ENCODE peak calls at places on chromosomes 4 and X, in six cellular contexts. K is thyroid gland, C is RWPE1, P is A549, J is breast epithelium, V is right lobe of liver. A is an unnamed sample.
A peak's percentile ranks its signal among the peaks of the same experiment; 100 is the strongest.

GRCh38 chr4:112516401-112517066 is 554 bp upstream of the NEUROG2 start:
- DNase-seq in P (no peak), J (no peak), K (no peak), C (no peak), V (no peak), A (no peak)

GRCh38 chr4:508675-509373 is 9.8 kb downstream of the PIGG start:
- DNase-seq in C (no peak), V (no peak), K (no peak), J (no peak), P (no peak), A (no peak)

GRCh38 chrX:118199997-118200396 is 83.4 kb upstream of the KLHL13 start:
- DNase-seq in C (no peak), J (no peak), K (no peak), P (no peak), V (no peak), A (no peak)

GRCh38 chr4:186725422-186726149 is 1.9 kb upstream of the FAT1 start:
- DNase-seq in V (peak; percentile 82), C (peak; percentile 74), P (peak; percentile 86), K (peak; percentile 72), J (peak; percentile 70), A (peak; percentile 70)

GRCh38 chrX:67523932-67524331 is 19.9 kb upstream of the AR start:
- DNase-seq in K (no peak), P (no peak), V (no peak), C (no peak), J (no peak), A (no peak)

GRCh38 chr4:92368648-92369047 is 64.9 kb downstream of the GRID2 start:
- DNase-seq in C (no peak), J (no peak), K (no peak), V (no peak), P (no peak), A (no peak)

GRCh38 chr4:17468638-17469221 is 43.2 kb downstream of the QDPR start:
- DNase-seq in V (no peak), P (peak; percentile 23), K (peak; percentile 24), J (no peak), C (no peak), A (no peak)

GRCh38 chr4:90328558-90328957 is 201.4 kb downstream of the CCSER1 start:
- DNase-seq in P (no peak), J (no peak), K (peak; percentile 74), C (no peak), V (no peak), A (no peak)

GRCh38 chrX:77444075-77444474 is 3.1 kb upstream of the FGF16 start:
- DNase-seq in V (no peak), P (no peak), J (no peak), K (no peak), C (no peak), A (no peak)

GRCh38 chrX:152600853-152601635 is 36.7 kb upstream of the GABRQ start:
- DNase-seq in V (no peak), C (no peak), K (peak; percentile 7), J (no peak), P (no peak), A (no peak)

GRCh38 chr4:124189545-124189944 is 523.0 kb downstream of the ANKRD50 start:
- DNase-seq in J (no peak), P (no peak), C (no peak), K (no peak), V (no peak), A (no peak)

GRCh38 chr4:151432654-151433053 is 23.7 kb downstream of the FHIP1A start:
- DNase-seq in K (no peak), C (no peak), V (no peak), P (no peak), J (no peak), A (no peak)

GRCh38 chr4:54233697-54234496 is 4.8 kb downstream of the PDGFRA start:
- DNase-seq in C (peak; percentile 74), V (peak; percentile 80), J (peak; percentile 56), K (peak; percentile 74), P (peak; percentile 72), A (peak; percentile 73)

GRCh38 chr4:165580379-165580905 is 201.6 kb downstream of the CPE start:
- DNase-seq in J (no peak), K (no peak), P (peak; percentile 69), C (peak; percentile 86), V (no peak), A (no peak)

GRCh38 chrX:71060127-71060526 is 8.0 kb downstream of the SNX12 start:
- DNase-seq in V (no peak), P (no peak), C (no peak), K (no peak), J (no peak), A (no peak)

GRCh38 chr4:39256436-39256835 is 74.1 kb downstream of the WDR19 start:
- DNase-seq in K (no peak), J (no peak), P (no peak), V (no peak), C (no peak), A (no peak)

GRCh38 chr4:67106846-67107467 is 438.3 kb downstream of the CENPC start:
- DNase-seq in V (no peak), P (peak; percentile 1), K (no peak), C (no peak), J (no peak), A (no peak)

GRCh38 chrX:129559800-129560199 is 19.7 kb downstream of the OCRL start:
- DNase-seq in K (no peak), C (no peak), P (no peak), J (no peak), V (no peak), A (no peak)

GRCh38 chrX:16977771-16978170 is 31.3 kb downstream of the REPS2 start:
- DNase-seq in J (no peak), P (no peak), C (no peak), K (no peak), V (no peak), A (no peak)

GRCh38 chrX:100625985-100626491 is 10.6 kb downstream of the TSPAN6 start:
- DNase-seq in P (no peak), C (no peak), K (no peak), J (no peak), V (no peak), A (no peak)

GRCh38 chr4:77052352-77052751 is 23.4 kb downstream of the CCNI start:
- DNase-seq in J (no peak), C (peak; percentile 15), P (peak; percentile 38), K (peak; percentile 19), V (peak; percentile 54), A (no peak)

GRCh38 chr4:62970846-62971245 is 1438.4 kb downstream of the TECRL start:
- DNase-seq in K (no peak), P (no peak), V (no peak), J (no peak), C (no peak), A (no peak)

GRCh38 chr4:87120411-87121162 is 99.8 kb downstream of the KLHL8 start:
- DNase-seq in K (peak; percentile 77), V (peak; percentile 80), J (peak; percentile 85), C (peak; percentile 71), P (no peak), A (peak; percentile 67)

GRCh38 chr4:177266492-177266891 is 43.2 kb upstream of the NEIL3 start:
- DNase-seq in P (no peak), K (no peak), C (no peak), J (no peak), V (no peak), A (no peak)

GRCh38 chr4:144449623-144450022 is 196.3 kb upstream of the HHIP start:
- DNase-seq in J (no peak), C (peak; percentile 28), V (no peak), K (no peak), P (no peak), A (no peak)

GRCh38 chrX:96683997-96684338 is 674 bp upstream of the DIAPH2 start:
- DNase-seq in J (no peak), K (peak; percentile 1), C (no peak), V (no peak), P (no peak), A (no peak)

GRCh38 chrX:133709486-133709885 is 275.9 kb downstream of the GPC3 start:
- DNase-seq in K (no peak), V (no peak), P (no peak), J (no peak), C (no peak), A (no peak)
- H3K27ac ChIP-seq in K (no peak overlapping the region), V (no peak overlapping the region), P (no peak overlapping the region), J (no peak overlapping the region), C (no peak overlapping the region), A (no peak overlapping the region)

GRCh38 chrX:51459125-51459524 is 37.3 kb downstream of the NUDT11 start:
- DNase-seq in K (no peak), P (peak; percentile 48), J (no peak), V (no peak), C (no peak), A (no peak)
- TF ChIP-seq CTCF in K (no peak), P (peak; percentile 40), J (no peak), V (peak; percentile 40), C (peak; percentile 23), A (peak; percentile 25)

DNA sequence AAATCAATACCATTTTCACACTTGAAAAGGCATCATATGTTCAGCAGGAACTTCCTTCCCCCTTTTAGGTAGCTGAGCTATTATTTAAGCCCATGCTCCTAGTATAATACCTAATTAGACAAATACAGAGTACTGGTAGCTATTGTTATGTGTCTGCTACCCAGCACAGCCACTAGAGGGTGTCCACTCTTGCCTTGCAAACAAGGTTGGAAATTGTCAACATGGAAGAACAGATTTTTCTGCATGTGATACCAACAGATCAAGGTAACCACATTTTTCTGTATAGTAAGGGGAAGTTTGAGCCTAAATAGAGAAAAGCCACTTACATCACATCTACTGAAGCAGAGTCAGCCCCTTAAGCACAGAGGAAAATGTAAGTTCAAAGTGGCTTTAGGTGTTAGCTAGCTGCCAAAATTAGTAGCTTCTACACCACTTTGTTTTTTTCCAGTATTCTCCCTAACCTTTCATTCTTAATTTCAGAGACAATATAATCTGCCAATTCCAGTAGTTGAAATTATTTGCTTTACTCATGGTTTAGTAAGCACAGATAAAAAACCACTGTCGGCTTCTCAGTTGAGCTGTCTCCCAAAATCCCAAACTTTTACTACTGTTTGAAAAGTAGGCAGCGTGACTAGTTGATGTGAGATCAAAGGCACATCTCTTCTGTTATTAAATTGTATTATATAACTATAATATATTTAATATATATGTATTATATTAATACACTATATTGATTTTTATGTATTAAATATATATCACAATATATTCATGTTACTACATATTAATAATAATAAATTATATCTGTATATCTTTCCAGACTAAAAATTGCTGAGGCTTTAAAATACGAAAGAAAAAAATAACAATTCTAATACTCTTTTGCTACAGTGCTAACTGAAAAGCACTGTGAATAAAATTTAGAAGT is 38.2 kb downstream of the EDNRA start:
- DNase-seq in K (peak; percentile 74), J (no peak), P (peak; percentile 67), V (peak; percentile 57), C (peak; percentile 55), A (peak; percentile 48)
- H3K27ac ChIP-seq in K (no peak overlapping the region), J (no peak overlapping the region), P (no peak overlapping the region), V (no peak overlapping the region), C (no peak overlapping the region), A (no peak overlapping the region)

DNA sequence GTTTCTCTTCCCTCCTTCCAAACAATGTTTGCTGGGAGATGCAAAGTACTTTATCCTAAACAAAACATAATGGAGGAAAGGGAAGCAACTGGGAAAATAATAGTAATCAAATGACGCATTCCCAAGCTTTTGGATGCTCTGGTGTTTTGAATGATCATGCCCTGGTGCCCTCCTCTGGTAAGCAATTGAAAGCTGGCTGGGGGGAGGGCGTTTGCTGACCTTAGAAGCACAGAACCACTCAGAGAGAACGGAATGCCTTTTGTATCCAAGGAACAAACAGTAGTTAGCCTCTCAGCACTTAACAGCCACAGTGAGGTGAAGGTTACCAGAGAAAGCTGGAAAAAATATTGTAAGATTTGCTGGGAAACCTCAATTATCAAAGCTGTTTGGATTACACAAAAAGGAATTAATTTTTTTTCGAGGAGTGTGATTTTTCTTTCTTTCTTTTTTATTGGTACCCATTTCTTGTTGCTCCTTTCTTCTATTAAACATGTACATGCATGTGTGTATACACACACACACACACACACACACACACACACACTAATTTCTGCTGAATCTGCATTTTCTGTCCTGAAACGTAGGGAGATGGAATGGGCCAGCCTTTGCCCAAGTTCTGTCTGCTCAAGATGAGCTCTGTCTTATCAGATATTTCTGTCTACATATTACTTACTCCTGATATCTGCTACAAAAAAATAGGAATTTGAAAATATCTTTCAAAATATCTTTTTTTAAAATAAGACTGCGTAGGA is 155.8 kb upstream of the IGFBP7 start:
- DNase-seq in J (no peak), P (no peak), V (no peak), K (peak; percentile 79), C (no peak), A (no peak)
- TF ChIP-seq CTCF in J (no peak), P (no peak), V (no peak), K (peak; percentile 39), C (no peak), A (no peak)

A was measured in AG04450.